ENCODE peak calls at places on chromosomes 7 and 10, in seven cellular contexts. K is ascending aorta; S is CD4-positive, alpha-beta T cell; Y is esophagus muscularis mucosa; O is astrocyte of the spinal cord; D is cardiac fibroblast; H is astrocyte. Z is an unnamed sample.

GRCh38 chr10:9211228-9211627 is 1156.7 kb downstream of the GATA3 start:
- DNase-seq in D (peak; percentile 13), Y (no peak), H (no peak), O (no peak), S (no peak), K (no peak), Z (no peak)

GRCh38 chr10:70589762-70590662 is 12.5 kb downstream of the PRF1 start:
- DNase-seq in S (no peak), D (peak; percentile 63), K (no peak), O (peak; percentile 56), Y (peak; percentile 19), H (peak; percentile 51), Z (no peak)

GRCh38 chr10:78802866-78803265 is 265.9 kb upstream of the ZMIZ1 start:
- DNase-seq in O (peak; percentile 66), K (peak; percentile 71), Y (no peak), D (peak; percentile 36), S (no peak), H (peak; percentile 56), Z (no peak)

GRCh38 chr7:84700563-84701370 is 486.1 kb downstream of the SEMA3D start:
- DNase-seq in H (no peak), D (peak; percentile 62), Y (no peak), O (peak; percentile 33), S (no peak), K (no peak), Z (no peak)

GRCh38 chr7:18936265-18936664 is 181.2 kb downstream of the TWIST1 start:
- DNase-seq in H (no peak), O (no peak), Y (no peak), S (no peak), K (no peak), D (peak; percentile 65), Z (no peak)

GRCh38 chr7:125427676-125428075 is 498.1 kb upstream of the POT1 start:
- DNase-seq in H (no peak), D (no peak), Y (no peak), S (no peak), K (no peak), O (no peak), Z (no peak)

GRCh38 chr7:85031475-85031874 is 155.4 kb downstream of the SEMA3D start:
- DNase-seq in Y (no peak), D (no peak), K (no peak), O (no peak), H (no peak), S (no peak), Z (no peak)

GRCh38 chr7:140562921-140563600 is 77.6 kb downstream of the DENND2A start:
- DNase-seq in K (no peak), S (no peak), O (no peak), H (peak; percentile 60), Y (no peak), D (no peak), Z (no peak)

GRCh38 chr7:111083423-111083822 is 7.5 kb upstream of the LRRN3 start:
- DNase-seq in K (no peak), D (peak; percentile 53), S (peak; percentile 21), H (peak; percentile 63), Y (no peak), O (peak; percentile 61), Z (no peak)

GRCh38 chr7:26443761-26444160 is 152.1 kb downstream of the SNX10 start:
- DNase-seq in K (no peak), S (no peak), D (no peak), H (no peak), O (no peak), Y (no peak), Z (no peak)

GRCh38 chr7:8365499-8366110 is 67.8 kb upstream of the NXPH1 start:
- DNase-seq in Y (no peak), D (peak; percentile 1), K (no peak), O (no peak), H (no peak), S (no peak), Z (no peak)

GRCh38 chr7:148434181-148434769 is 156.3 kb upstream of the C7orf33 start:
- DNase-seq in O (no peak), D (no peak), H (no peak), S (no peak), K (no peak), Y (no peak), Z (no peak)

GRCh38 chr7:75531359-75531821 is 39.3 kb downstream of the SPDYE5 start:
- DNase-seq in O (no peak), H (no peak), D (no peak), Y (no peak), S (no peak), K (no peak), Z (no peak)

GRCh38 chr10:65581426-65582026 is 1344.3 kb upstream of the LRRTM3 start:
- DNase-seq in O (no peak), H (no peak), D (no peak), S (no peak), Y (no peak), K (no peak), Z (no peak)

GRCh38 chr10:125002423-125003145 is 60.7 kb downstream of the ZRANB1 start:
- DNase-seq in O (no peak), S (no peak), H (no peak), K (peak; percentile 63), Y (no peak), D (no peak), Z (peak; percentile 16)

GRCh38 chr7:102317231-102318059 is 30.8 kb downstream of the SH2B2 start:
- DNase-seq in K (no peak), O (no peak), Y (no peak), D (no peak), H (no peak), S (no peak), Z (no peak)

GRCh38 chr7:105759670-105760548 is 116.5 kb downstream of the ATXN7L1 start:
- DNase-seq in H (peak; percentile 32), Y (no peak), S (no peak), D (peak; percentile 78), O (peak; percentile 74), K (no peak), Z (no peak)

GRCh38 chr10:44946201-44946600 is 13.4 kb upstream of the RASSF4 start:
- DNase-seq in H (no peak), Y (no peak), D (peak; percentile 41), O (no peak), K (peak; percentile 42), S (no peak), Z (peak; percentile 10)

GRCh38 chr7:30276203-30276900 is 8.0 kb upstream of the ZNRF2 start:
- DNase-seq in O (peak; percentile 59), K (no peak), Y (no peak), H (peak; percentile 30), S (peak; percentile 33), D (peak; percentile 75), Z (no peak)

DNA sequence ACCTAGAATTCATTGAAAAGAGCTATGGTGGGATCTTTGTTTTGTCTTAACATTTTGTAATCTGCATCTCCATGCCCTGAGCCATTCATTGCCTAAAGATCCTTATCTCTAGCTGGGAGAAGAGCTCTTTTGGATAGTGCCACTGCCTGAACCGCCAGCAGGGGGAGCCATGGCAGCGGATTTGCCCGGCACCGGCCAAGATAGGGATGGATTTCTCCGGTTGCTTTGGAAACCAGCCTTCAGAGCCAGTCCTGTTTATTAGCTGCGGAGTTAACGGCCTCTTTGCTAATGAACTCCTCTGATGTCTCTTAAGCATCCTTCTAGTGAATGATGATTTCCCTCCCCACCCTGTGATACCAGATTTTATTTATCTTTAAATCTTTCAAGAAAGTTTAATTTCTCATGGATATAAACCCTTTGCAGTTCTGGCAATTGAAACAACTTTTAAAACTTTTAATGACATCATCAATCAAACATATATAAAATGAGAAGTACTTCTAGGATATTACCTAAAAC is 58.2 kb upstream of the LYZL2 start:
- DNase-seq in S (peak; percentile 74), D (peak; percentile 78), K (peak; percentile 82), H (peak; percentile 45), Y (no peak), O (peak; percentile 77), Z (peak; percentile 66)
- TF ChIP-seq CTCF in S (peak; percentile 99), D (peak; percentile 96), K (peak; percentile 89), H (peak; percentile 97), Y (peak; percentile 85), O (peak; percentile 98), Z (peak; percentile 86)

DNA sequence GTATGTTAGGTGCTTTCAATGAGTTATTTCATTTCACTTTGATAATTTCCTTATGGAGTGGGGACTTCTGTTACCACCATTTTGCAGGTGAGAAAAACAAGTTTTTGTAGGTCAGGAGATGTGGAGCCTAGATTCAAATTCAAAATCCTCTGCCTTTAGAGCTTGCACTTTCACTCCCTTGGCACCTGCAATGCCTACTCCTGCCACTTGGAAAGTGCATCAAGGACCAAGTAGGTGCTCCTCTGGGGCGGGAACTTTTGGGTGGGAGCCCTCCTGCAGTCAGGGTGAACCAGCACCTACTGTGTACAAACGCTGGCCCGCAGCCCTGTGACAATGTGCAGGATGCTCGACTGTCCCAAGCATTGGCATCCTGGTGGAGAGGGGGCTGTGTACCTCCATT is 199.0 kb downstream of the EMX2 start:
- DNase-seq in O (no peak), H (no peak), S (no peak), K (no peak), D (no peak), Y (no peak), Z (no peak)
- TF ChIP-seq CTCF in O (peak; percentile 9), H (no peak), S (no peak), K (no peak), D (peak; percentile 7), Y (peak; percentile 12), Z (no peak)

DNA sequence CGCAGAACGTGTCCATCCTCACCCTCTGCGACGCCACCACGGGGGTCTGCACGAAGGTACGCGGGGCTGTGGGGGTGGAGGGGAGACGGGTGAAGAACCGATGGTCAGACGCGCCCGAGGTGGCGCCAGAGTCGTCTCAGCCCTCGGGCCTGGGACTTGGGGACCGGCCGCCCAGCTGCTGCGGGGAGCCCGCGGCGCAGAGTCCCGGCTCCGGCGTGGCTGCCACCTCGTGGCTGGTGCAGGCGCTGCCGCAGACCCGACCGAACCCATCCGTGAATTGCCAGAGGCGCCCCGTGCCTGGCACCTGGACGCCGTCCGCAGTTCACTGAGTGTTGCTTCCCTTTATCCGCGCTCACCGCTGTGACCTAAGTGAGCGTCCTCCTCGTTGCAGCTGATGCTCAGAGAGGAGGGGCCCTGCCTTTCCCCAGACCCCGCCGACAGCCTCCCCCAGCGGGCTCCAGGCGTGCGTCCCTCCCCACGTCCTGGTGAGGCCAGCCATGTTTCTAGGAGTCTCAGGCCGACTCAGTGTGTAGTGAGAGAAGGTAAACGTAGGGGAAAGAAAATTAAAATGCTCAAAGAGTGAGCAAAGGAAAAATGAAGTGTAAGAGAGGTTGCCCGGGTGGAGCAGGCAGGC is 208.7 kb downstream of the PAXIP1 start:
- DNase-seq in H (no peak), O (no peak), Y (no peak), K (no peak), S (no peak), D (no peak), Z (no peak)
- TF ChIP-seq CTCF in H (peak; percentile 14), O (no peak), Y (peak; percentile 58), K (no peak), S (no peak), D (no peak), Z (no peak)

GRCh38 chr7:158495256-158495655 is 92.4 kb downstream of the PTPRN2 start:
- DNase-seq in S (no peak), O (no peak), D (no peak), Y (no peak), K (no peak), H (no peak), Z (no peak)
- TF ChIP-seq CTCF in S (no peak), O (no peak), D (no peak), Y (no peak), K (no peak), H (no peak), Z (no peak)

GRCh38 chr7:132782777-132783633 is 206.7 kb upstream of the PLXNA4 start:
- DNase-seq in D (peak; percentile 36), Y (no peak), O (peak; percentile 92), K (no peak), H (peak; percentile 99), S (no peak), Z (no peak)
- TF ChIP-seq CTCF in D (no peak), Y (no peak), O (no peak), K (no peak), H (no peak), S (no peak), Z (no peak)

GRCh38 chr7:79502151-79502550 is 48.7 kb upstream of the MAGI2 start:
- DNase-seq in H (no peak), Y (no peak), D (no peak), O (no peak), K (no peak), S (no peak), Z (no peak)
- TF ChIP-seq CTCF in H (no peak), Y (no peak), D (peak; percentile 31), O (no peak), K (no peak), S (no peak), Z (no peak)